ENCODE peak calls at places on chromosomes 11 and 22, in four cellular contexts. D, M, B and Q are unnamed samples.

GRCh38 chr22:36565686-36566085 is 36.7 kb upstream of the EIF3D start:
- DNase-seq in D (no peak), M (no peak), B (no peak), Q (no peak)

GRCh38 chr22:17484608-17485007 is 78.7 kb upstream of the SLC25A18 start:
- DNase-seq in D (no peak), M (no peak), B (no peak), Q (no peak)

GRCh38 chr11:17991799-17992433 is 20.9 kb downstream of the SERGEF start:
- DNase-seq in D (peak; percentile 64), M (peak; percentile 35), B (peak; percentile 41), Q (no peak)

GRCh38 chr11:13098067-13098466 is 89.0 kb downstream of the RASSF10 start:
- DNase-seq in D (no peak), M (no peak), B (peak; percentile 42), Q (no peak)

GRCh38 chr11:69089258-69089657 is 40.5 kb downstream of the TPCN2 start:
- DNase-seq in D (no peak), M (no peak), B (no peak), Q (no peak)

GRCh38 chr11:78767409-78767932 is 192.8 kb upstream of the NARS2 start:
- DNase-seq in D (no peak), M (no peak), B (no peak), Q (no peak)

GRCh38 chr11:122509899-122510298 is 145.6 kb upstream of the UBASH3B start:
- DNase-seq in D (no peak), M (peak; percentile 18), B (no peak), Q (no peak)

GRCh38 chr22:45785458-45785857 is 113.8 kb downstream of the ATXN10 start:
- DNase-seq in D (no peak), M (no peak), B (peak; percentile 28), Q (no peak)

GRCh38 chr11:615453-616319 is at the start of gene IRF7:
- DNase-seq in D (peak; percentile 85), M (peak; percentile 91), B (no peak), Q (peak; percentile 89)

GRCh38 chr22:43005106-43005505 is 9.8 kb downstream of the PACSIN2 start:
- DNase-seq in D (no peak), M (no peak), B (no peak), Q (no peak)

GRCh38 chr11:114082767-114083181 is 23.3 kb downstream of the ZBTB16 start:
- DNase-seq in D (peak; percentile 82), M (no peak), B (no peak), Q (no peak)

GRCh38 chr11:48004456-48004855 is 24.1 kb downstream of the PTPRJ start:
- DNase-seq in D (no peak), M (no peak), B (no peak), Q (no peak)

GRCh38 chr11:44315947-44316387 is 6.0 kb upstream of the ALX4 start:
- DNase-seq in D (no peak), M (no peak), B (no peak), Q (no peak)

GRCh38 chr11:69337211-69337721 is 43.3 kb downstream of the MYEOV start:
- DNase-seq in D (no peak), M (no peak), B (no peak), Q (peak; percentile 66)

GRCh38 chr22:45504703-45505341 is 2.1 kb downstream of the FBLN1 start:
- DNase-seq in D (no peak), M (peak; percentile 40), B (no peak), Q (no peak)

GRCh38 chr11:18374956-18375355 is 19.4 kb upstream of the LDHA start:
- DNase-seq in D (no peak), M (no peak), B (no peak), Q (no peak)

GRCh38 chr11:129278586-129279319 is 86.6 kb upstream of the ARHGAP32 start:
- DNase-seq in D (no peak), M (peak; percentile 31), B (no peak), Q (no peak)

GRCh38 chr11:62427630-62428233 is 8.9 kb downstream of the SCGB1A1 start:
- DNase-seq in D (no peak), M (no peak), B (no peak), Q (peak; percentile 41)

GRCh38 chr11:19890308-19890707 is 177.7 kb downstream of the NAV2 start:
- DNase-seq in D (no peak), M (no peak), B (no peak), Q (no peak)

GRCh38 chr11:13242564-13242963 is 35.0 kb upstream of the BMAL1 start:
- DNase-seq in D (no peak), M (no peak), B (no peak), Q (no peak)

GRCh38 chr22:48299801-48300200 is 1527.9 kb downstream of the BRD1 start:
- DNase-seq in D (no peak), M (no peak), B (no peak), Q (no peak)

GRCh38 chr11:63598556-63598955 is 15.7 kb downstream of the PLAAT3 start:
- DNase-seq in D (no peak), M (no peak), B (no peak), Q (no peak)

GRCh38 chr22:41699264-41700104 is at the start of gene MEI1:
- DNase-seq in D (no peak), M (peak; percentile 49), B (no peak), Q (peak; percentile 57)

GRCh38 chr11:48087974-48088681 is 107.8 kb downstream of the PTPRJ start:
- DNase-seq in D (no peak), M (no peak), B (peak; percentile 24), Q (no peak)

GRCh38 chr11:93585758-93586157 is 42.6 kb upstream of the SMCO4 start:
- DNase-seq in D (peak; percentile 13), M (no peak), B (no peak), Q (no peak)

GRCh38 chr22:31846161-31847115 is 92.6 kb downstream of the DEPDC5 start:
- DNase-seq in D (peak; percentile 26), M (peak; percentile 21), B (no peak), Q (no peak)

GRCh38 chr22:50190182-50190951 is 4.7 kb downstream of the TRABD start:
- DNase-seq in D (peak; percentile 87), M (peak; percentile 68), B (no peak), Q (peak; percentile 76)

GRCh38 chr22:50191041-50191740 is 5.5 kb downstream of the TRABD start:
- DNase-seq in D (no peak), M (no peak), B (no peak), Q (peak; percentile 85)

GRCh38 chr22:50193621-50194020 is 7.2 kb upstream of the SELENOO start:
- DNase-seq in D (no peak), M (no peak), B (no peak), Q (no peak)

GRCh38 chr22:50192825-50193204 is 7.1 kb downstream of the TRABD start:
- DNase-seq in D (no peak), M (no peak), B (no peak), Q (no peak)

DNA sequence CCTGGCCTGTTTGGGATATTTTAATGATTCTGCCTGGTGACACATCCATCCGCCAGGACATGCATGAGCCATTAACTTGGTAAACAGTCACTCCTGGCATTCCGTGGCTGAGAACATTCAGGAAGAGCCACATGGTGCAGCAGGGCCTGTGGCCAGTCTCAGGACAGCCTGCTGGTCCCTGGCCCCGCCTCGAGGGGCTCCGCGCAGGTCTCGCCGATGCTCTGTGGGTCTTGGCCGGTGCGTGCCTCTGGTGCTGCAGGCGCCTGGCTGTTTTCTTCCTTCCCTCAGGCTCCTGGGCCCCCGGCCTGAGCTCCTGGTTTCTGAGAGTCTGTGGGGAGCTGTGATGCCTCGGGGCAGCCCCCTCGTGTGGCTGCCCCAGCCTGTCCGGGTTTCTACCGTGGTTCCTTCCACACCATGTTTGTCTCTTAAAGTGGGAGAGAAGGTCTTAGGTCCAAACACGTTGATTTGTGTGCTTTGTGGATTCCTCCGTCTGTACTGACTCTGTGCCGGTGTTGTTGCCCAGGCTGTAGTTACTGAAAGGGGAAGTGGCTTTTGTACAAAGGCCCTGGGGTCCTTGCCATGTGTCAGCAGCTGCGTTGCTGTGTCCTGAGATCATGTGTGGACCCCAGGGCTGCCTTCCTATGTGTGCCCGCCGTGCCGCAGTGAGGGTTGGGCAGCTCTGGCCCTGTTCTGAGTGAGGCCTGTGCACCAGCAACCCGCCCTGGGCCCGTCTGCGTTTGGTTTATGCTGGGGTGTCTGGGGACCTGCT is 6.5 kb downstream of the TRABD start:
- DNase-seq in D (no peak), M (no peak), B (no peak), Q (no peak)
- TF ChIP-seq CREM in D (no peak), M (no peak), B (no peak), Q (no peak)

DNA sequence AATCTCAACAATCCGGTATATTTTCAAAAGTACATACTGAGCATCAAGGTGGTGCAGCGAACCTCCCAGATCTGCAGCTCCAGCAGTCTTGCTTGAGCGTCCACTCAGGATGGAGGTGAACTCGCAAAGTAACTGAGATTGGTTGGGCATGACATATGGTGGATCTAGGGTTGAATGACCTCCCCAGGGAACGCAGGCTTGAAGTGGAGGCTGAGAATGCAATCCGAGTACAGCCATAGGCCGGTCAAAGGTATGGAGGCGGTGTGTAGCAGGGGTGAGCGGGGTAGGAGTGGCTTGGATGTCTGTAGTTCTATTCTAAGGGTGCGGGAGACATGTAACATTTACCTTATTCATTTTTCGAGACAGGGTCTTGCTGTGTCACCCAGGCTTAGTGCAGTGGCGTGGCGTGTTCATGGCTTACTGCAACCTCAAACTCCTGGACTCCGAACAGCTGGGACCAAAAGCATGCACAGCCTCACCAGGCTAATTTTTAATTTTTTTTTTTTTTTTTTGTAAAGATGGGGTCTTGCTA is 631 bp upstream of the C22orf39 start:
- DNase-seq in D (peak; percentile 86), M (no peak), B (peak; percentile 55), Q (no peak)
- TF ChIP-seq ATF3 in D (peak; percentile 28), M (no peak), B (no peak), Q (no peak)

DNA sequence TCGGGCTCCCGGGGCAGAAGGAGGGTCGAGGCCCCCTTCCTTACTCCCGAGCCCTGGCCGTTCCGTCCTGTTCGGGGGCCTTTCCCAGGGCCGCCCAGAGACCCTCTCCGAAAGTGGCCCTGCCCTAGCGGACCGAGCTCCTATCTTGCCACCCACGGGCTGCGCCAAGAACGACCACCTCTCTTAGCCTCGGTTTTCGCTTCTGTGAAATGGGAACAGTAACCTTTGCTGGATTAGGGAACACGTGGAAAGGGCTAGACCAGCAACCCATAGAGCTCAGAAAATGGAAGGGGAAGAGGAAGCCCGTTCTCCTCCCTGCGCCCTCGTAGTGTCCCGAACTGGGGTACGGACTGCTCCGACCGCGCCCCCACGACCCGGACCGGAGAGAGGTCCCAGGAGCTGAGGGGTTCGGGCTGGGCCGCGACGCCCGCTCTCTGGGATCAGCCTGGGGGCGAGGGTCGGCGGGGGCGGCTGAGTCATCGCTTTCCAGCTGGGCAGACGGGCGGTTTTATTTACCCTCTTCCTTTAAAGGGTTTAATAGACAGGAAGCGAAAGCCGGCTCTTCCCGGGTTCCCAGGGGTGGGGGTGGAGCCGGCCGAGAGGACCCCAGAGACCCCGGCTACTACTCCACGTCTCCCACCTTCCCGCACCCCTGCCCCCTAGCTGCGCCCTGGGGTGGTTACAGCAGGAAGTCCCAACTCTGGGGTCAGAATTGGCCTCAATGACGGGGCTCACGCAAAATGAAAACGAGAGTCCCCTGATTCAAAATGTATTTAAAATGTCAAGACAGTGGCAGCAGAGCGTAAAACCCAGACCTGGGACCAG is 872 bp upstream of the PHLDA2 start:
- DNase-seq in D (peak; percentile 76), M (peak; percentile 58), B (peak; percentile 53), Q (peak; percentile 11)
- TF ChIP-seq CREM in D (no peak), M (no peak), B (no peak), Q (no peak)

DNA sequence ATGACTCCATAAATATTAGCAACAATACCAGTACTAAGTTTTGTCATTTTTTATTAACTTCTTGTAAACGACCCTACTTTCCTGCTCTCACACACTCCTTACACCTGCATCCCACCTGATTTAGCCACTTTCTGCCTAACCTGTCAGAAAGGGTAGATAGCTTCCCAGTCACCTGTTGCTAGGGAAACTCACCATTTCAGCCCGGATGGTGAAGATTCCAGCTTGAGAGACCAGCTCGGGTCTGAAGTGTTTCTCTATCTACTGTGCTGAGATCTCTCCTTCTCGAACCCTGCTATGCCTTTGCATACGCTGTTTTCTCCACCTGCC is at the start of gene PARVG:
- DNase-seq in D (no peak), M (peak; percentile 52), B (no peak), Q (peak; percentile 57)
- TF ChIP-seq ATF3 in D (no peak), M (no peak), B (no peak), Q (no peak)